ENCODE peak calls at places on chromosomes 12 and 14, in five cellular contexts. Y is fibroblast of mammary gland, B is astrocyte of the spinal cord, F is HCT116, A is AG09309. Q is an unnamed sample.

GRCh38 chr14:49692895-49693737 is at the start of gene KLHDC1:
- DNase-seq in Y (peak; percentile 74), F (no peak), A (peak; percentile 33), B (peak; percentile 77), Q (peak; percentile 50)

GRCh38 chr12:121030576-121031212 is 8.4 kb downstream of the OASL start:
- DNase-seq in A (no peak), Y (no peak), B (no peak), F (no peak), Q (no peak)

GRCh38 chr14:91753501-91754128 is 21.7 kb upstream of the CATSPERB start:
- DNase-seq in Y (peak; percentile 55), F (no peak), B (no peak), A (no peak), Q (no peak)

GRCh38 chr14:73802431-73803188 is 49.0 kb upstream of the PTGR2 start:
- DNase-seq in A (no peak), B (no peak), F (no peak), Y (no peak), Q (no peak)

GRCh38 chr12:1574863-1575254 is 19.5 kb downstream of the FBXL14 start:
- DNase-seq in F (no peak), B (peak; percentile 61), A (no peak), Y (no peak), Q (no peak)

GRCh38 chr12:75744607-75745256 is 233.3 kb upstream of the KRR1 start:
- DNase-seq in A (no peak), F (no peak), B (no peak), Y (no peak), Q (no peak)

GRCh38 chr12:6460751-6461371 is 9.0 kb downstream of the TAPBPL start:
- DNase-seq in Y (no peak), F (no peak), A (no peak), B (no peak), Q (no peak)

GRCh38 chr14:29028973-29029582 is 262.5 kb downstream of the FOXG1 start:
- DNase-seq in Y (no peak), B (peak; percentile 6), F (no peak), A (no peak), Q (no peak)

DNA sequence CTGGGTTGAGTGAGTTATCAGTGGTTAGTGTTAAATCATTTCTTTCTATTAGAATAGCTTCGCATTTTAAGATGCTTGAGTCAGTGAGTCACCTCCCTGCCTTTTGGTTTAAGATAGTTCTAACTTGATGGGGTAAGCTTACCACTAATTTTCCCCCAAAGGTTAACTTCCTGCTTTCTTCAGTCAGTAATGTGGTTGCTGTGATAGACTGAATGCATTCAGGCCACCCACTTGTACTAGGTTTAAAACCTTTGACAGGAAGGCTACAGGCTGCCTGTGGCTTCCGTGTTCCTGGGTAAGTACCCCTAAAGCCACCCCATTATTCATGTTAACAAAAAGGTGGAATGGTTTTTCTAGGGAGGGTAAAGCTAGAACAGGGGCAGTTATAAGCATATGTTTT is 25.3 kb downstream of the CLEC2A start:
- DNase-seq in B (no peak), A (no peak), F (no peak), Y (peak; percentile 2), Q (no peak)
- TF ChIP-seq CTCF in B (no peak), A (no peak), F (no peak), Y (no peak), Q (no peak)

DNA sequence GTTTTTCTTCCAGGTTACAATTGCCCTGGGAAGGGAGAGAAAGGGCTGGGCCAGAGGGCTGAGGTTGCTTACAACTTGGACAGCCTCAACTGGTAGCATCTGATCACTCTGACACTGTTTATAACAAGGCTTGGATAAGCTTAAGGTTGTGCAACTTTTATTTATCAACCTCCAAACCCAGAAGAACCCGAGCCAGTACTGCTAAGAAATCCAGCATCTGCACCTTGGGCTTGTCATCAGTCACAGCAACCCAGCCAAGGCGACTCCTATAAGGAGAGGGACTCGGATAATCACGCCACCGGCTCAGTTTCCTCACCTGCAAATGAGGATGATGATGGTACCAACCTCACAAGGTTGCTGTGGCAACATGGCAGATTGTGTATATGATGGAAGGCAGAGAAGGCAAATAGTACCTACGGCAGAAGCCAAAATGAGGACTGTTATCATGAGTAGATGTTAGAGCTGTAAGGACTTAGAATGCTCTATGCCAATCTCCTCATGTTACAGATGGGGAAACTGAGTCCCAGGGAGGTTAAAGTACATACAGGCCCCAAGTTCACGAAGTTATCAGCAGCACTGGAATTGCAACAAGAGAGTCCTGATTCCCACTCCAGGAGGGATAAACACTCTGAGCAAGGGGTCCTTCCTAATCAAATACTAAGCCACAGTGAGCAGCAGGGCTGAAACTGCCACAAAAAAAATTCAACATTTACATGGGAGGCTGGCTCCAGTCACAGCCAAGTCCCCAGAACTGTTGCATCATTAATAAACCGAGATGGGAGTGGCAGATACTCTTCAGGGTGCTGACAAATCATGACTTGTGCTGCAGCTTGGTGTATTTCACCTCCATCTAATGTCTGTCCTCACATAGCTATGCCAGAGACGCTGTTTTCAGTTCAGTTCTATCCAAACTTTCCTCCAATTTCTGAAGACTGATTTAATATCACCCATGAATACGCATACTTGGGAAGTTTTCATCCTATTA is 24.4 kb downstream of the NUAK1 start:
- DNase-seq in A (no peak), Y (no peak), F (no peak), B (no peak), Q (no peak)
- H3K4me3 ChIP-seq in A (no peak overlapping the region), Y (no peak overlapping the region), F (no peak overlapping the region), B (no peak overlapping the region), Q (no peak overlapping the region)

DNA sequence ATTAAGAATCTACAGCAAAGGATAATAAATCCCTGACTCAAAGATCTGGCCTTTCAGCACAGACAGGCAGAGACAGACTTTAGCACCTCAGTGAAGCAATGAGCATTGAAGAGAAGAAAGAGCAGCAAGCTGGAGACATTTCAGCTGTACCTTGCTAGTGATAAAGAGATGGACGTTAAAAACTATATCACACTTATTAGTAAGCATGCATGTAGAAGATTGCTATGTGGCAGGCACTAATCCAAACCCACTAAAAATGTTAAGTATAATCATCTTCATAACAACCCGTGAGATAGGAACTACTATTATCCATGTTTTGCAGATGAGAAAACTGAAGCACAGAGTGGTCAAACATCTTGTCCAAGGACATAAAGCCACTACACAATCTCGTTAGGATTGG is 1538.3 kb upstream of the FLRT2 start:
- DNase-seq in B (no peak), F (no peak), A (no peak), Y (no peak), Q (no peak)
- TF ChIP-seq CTCF in B (no peak), F (no peak), A (no peak), Y (no peak), Q (no peak)

GRCh38 chr14:100825691-100826331 is at the start of gene MEG3:
- DNase-seq in Y (peak; percentile 80), B (peak; percentile 85), F (no peak), A (peak; percentile 52), Q (peak; percentile 59)
- H3K4me3 ChIP-seq in Y (peak within 1 kb of the TSS; percentile 56), B (peak within 1 kb of the TSS; percentile 93), F (no peak within 1 kb of the TSS), A (peak within 1 kb of the TSS; percentile 85), Q (peak within 1 kb of the TSS; percentile 83)

GRCh38 chr12:113757223-113758002 is 208.7 kb downstream of the RBM19 start:
- DNase-seq in F (peak; percentile 4), A (no peak), B (no peak), Y (no peak), Q (no peak)
- TF ChIP-seq CTCF in F (peak; percentile 26), A (no peak), B (no peak), Y (no peak), Q (no peak)

GRCh38 chr14:105161314-105161713 is 7.3 kb downstream of the JAG2 start:
- DNase-seq in A (no peak), F (no peak), B (no peak), Y (no peak), Q (no peak)

GRCh38 chr14:105162374-105162979 is 6.1 kb downstream of the JAG2 start:
- DNase-seq in Y (no peak), A (no peak), B (no peak), F (no peak), Q (no peak)

GRCh38 chr14:105159344-105159743 is 9.2 kb downstream of the JAG2 start:
- DNase-seq in A (no peak), B (no peak), F (no peak), Y (no peak), Q (no peak)

GRCh38 chr14:105163040-105163742 is 5.4 kb downstream of the JAG2 start:
- DNase-seq in A (no peak), F (no peak), Y (no peak), B (no peak), Q (no peak)

GRCh38 chr14:105161964-105162363 is 6.6 kb downstream of the JAG2 start:
- DNase-seq in F (no peak), Y (no peak), B (no peak), A (no peak), Q (no peak)
- H3K4me3 ChIP-seq in F (no peak overlapping the region), Y (no peak overlapping the region), B (no peak overlapping the region), A (no peak overlapping the region), Q (no peak overlapping the region)

GRCh38 chr12:89424846-89425245 is 72.5 kb upstream of the DUSP6 start:
- DNase-seq in F (no peak), B (no peak), Y (no peak), A (no peak), Q (no peak)

GRCh38 chr12:89418228-89418910 is 66.1 kb upstream of the DUSP6 start:
- DNase-seq in F (no peak), Y (no peak), B (no peak), A (no peak), Q (no peak)

GRCh38 chr12:89417246-89417977 is 65.1 kb upstream of the DUSP6 start:
- DNase-seq in Y (peak; percentile 42), B (peak; percentile 34), A (peak; percentile 31), F (no peak), Q (no peak)

GRCh38 chr12:89424394-89424793 is 72.1 kb upstream of the DUSP6 start:
- DNase-seq in B (no peak), F (no peak), A (no peak), Y (no peak), Q (no peak)

GRCh38 chr12:89421093-89421835 is 69.0 kb upstream of the DUSP6 start:
- DNase-seq in Y (no peak), F (no peak), A (no peak), B (no peak), Q (no peak)
- TF ChIP-seq CTCF in Y (peak; percentile 15), F (peak; percentile 36), A (no peak), B (peak; percentile 14), Q (no peak)

GRCh38 chr12:29722164-29722563 is 61.6 kb downstream of the TMTC1 start:
- DNase-seq in A (no peak), B (no peak), F (no peak), Y (no peak), Q (no peak)
- H3K4me3 ChIP-seq in A (no peak overlapping the region), B (no peak overlapping the region), F (no peak overlapping the region), Y (no peak overlapping the region), Q (no peak overlapping the region)

GRCh38 chr14:34496007-34496678 is 34.1 kb upstream of the SPTSSA start:
- DNase-seq in B (no peak), F (no peak), Y (no peak), A (no peak), Q (no peak)

GRCh38 chr14:34501997-34502396 is 37.5 kb downstream of the EAPP start:
- DNase-seq in B (peak; percentile 42), A (no peak), Y (peak; percentile 25), F (no peak), Q (no peak)

GRCh38 chr14:34501004-34501580 is 38.4 kb downstream of the EAPP start:
- DNase-seq in Y (no peak), A (no peak), F (no peak), B (peak; percentile 45), Q (peak; percentile 49)

GRCh38 chr14:34498684-34499412 is 36.8 kb upstream of the SPTSSA start:
- DNase-seq in A (no peak), Y (peak; percentile 38), F (peak; percentile 40), B (peak; percentile 44), Q (no peak)

GRCh38 chr14:34496679-34497513 is 34.9 kb upstream of the SPTSSA start:
- DNase-seq in A (peak; percentile 98), B (peak; percentile 100), Y (peak; percentile 100), F (peak; percentile 97), Q (peak; percentile 99)
- TF ChIP-seq CTCF in A (peak; percentile 28), B (peak; percentile 44), Y (peak; percentile 37), F (peak; percentile 22), Q (peak; percentile 36)